ENCODE peak calls at places on chromosomes 16 and 17, in five cellular contexts. W, Z, C, P and L are unnamed samples.

GRCh38 chr16:26672206-26672605 is 394.5 kb upstream of the C16orf82 start:
- DNase-seq in W (no peak), Z (no peak), C (no peak), P (peak; percentile 76), L (peak; percentile 38)

GRCh38 chr16:67150058-67150832 is 553 bp downstream of the B3GNT9 start:
- DNase-seq in W (no peak), Z (no peak), C (peak; percentile 75), P (peak; percentile 76), L (no peak)

GRCh38 chr17:35930211-35931065 is at the start of gene RDM1:
- DNase-seq in W (peak; percentile 97), Z (peak; percentile 25), C (peak; percentile 85), P (peak; percentile 95), L (peak; percentile 82)

GRCh38 chr16:85820604-85821372 is 21.3 kb downstream of the COX4I1 start:
- DNase-seq in W (no peak), Z (no peak), C (no peak), P (no peak), L (no peak)

GRCh38 chr17:58527306-58527705 is 12.9 kb upstream of the MTMR4 start:
- DNase-seq in W (no peak), Z (no peak), C (no peak), P (no peak), L (peak; percentile 49)

GRCh38 chr16:12330541-12330940 is 354.0 kb downstream of the SNX29 start:
- DNase-seq in W (no peak), Z (no peak), C (no peak), P (no peak), L (no peak)

GRCh38 chr17:78759203-78759968 is 22.7 kb downstream of the CYTH1 start:
- DNase-seq in W (no peak), Z (peak; percentile 21), C (no peak), P (peak; percentile 86), L (no peak)

GRCh38 chr16:72172105-72173034 is at the start of gene PMFBP1:
- DNase-seq in W (no peak), Z (peak; percentile 52), C (peak; percentile 32), P (peak; percentile 51), L (peak; percentile 29)

GRCh38 chr17:75795820-75796607 is 11.4 kb downstream of the UNK start:
- DNase-seq in W (no peak), Z (no peak), C (no peak), P (no peak), L (no peak)

GRCh38 chr17:10610821-10611323 is 46.2 kb downstream of the MYH3 start:
- DNase-seq in W (no peak), Z (no peak), C (no peak), P (no peak), L (no peak)

GRCh38 chr17:55722742-55723487 is at the start of gene TMEM100:
- DNase-seq in W (peak; percentile 33), Z (no peak), C (no peak), P (no peak), L (no peak)

GRCh38 chr16:86854895-86855294 is 276.5 kb downstream of the FOXL1 start:
- DNase-seq in W (no peak), Z (no peak), C (no peak), P (no peak), L (no peak)

GRCh38 chr16:20385844-20386832 is 18.4 kb downstream of the PDILT start:
- DNase-seq in W (peak; percentile 39), Z (peak; percentile 61), C (no peak), P (peak; percentile 77), L (peak; percentile 83)

GRCh38 chr17:11682646-11683045 is 84.4 kb downstream of the DNAH9 start:
- DNase-seq in W (no peak), Z (no peak), C (no peak), P (no peak), L (no peak)

GRCh38 chr17:54836723-54837462 is 63.8 kb upstream of the TOM1L1 start:
- DNase-seq in W (no peak), Z (no peak), C (no peak), P (no peak), L (no peak)

GRCh38 chr17:77570565-77570898 is 388.0 kb upstream of the TNRC6C start:
- DNase-seq in W (no peak), Z (no peak), C (no peak), P (no peak), L (no peak)

GRCh38 chr17:77723071-77723908 is 235.2 kb upstream of the TNRC6C start:
- DNase-seq in W (no peak), Z (no peak), C (no peak), P (no peak), L (peak; percentile 66)

GRCh38 chr17:44522883-44523671 is 19.9 kb upstream of the GPATCH8 start:
- DNase-seq in W (peak; percentile 82), Z (no peak), C (peak; percentile 65), P (peak; percentile 87), L (no peak)

GRCh38 chr17:63960006-63960405 is 12.7 kb downstream of the SCN4A start:
- DNase-seq in W (no peak), Z (no peak), C (no peak), P (no peak), L (no peak)

GRCh38 chr16:4922721-4923342 is 14.1 kb downstream of the PPL start:
- DNase-seq in W (no peak), Z (no peak), C (no peak), P (no peak), L (no peak)

GRCh38 chr16:57600048-57600835 is 28.2 kb upstream of the ADGRG1 start:
- DNase-seq in W (peak; percentile 65), Z (peak; percentile 24), C (no peak), P (peak; percentile 73), L (no peak)

GRCh38 chr17:52157161-52157560 is 1.4 kb downstream of the CA10 start:
- DNase-seq in W (no peak), Z (no peak), C (no peak), P (no peak), L (no peak)

GRCh38 chr16:46929378-46930332 is 43.8 kb downstream of the DNAJA2 start:
- DNase-seq in W (peak; percentile 78), Z (peak; percentile 76), C (peak; percentile 84), P (peak; percentile 82), L (peak; percentile 83)

GRCh38 chr16:81650982-81651562 is 128.0 kb upstream of the PLCG2 start:
- DNase-seq in W (no peak), Z (no peak), C (no peak), P (no peak), L (no peak)

GRCh38 chr16:66751135-66751991 is at the start of gene DYNC1LI2:
- DNase-seq in W (peak; percentile 91), Z (peak; percentile 78), C (peak; percentile 95), P (peak; percentile 89), L (peak; percentile 69)

GRCh38 chr16:88383401-88384221 is 852 bp downstream of the ZNF469 start:
- DNase-seq in W (peak; percentile 73), Z (peak; percentile 20), C (no peak), P (peak; percentile 24), L (no peak)

GRCh38 chr17:76270770-76271668 is 5.9 kb downstream of the UBALD2 start:
- DNase-seq in W (no peak), Z (no peak), C (no peak), P (peak; percentile 65), L (no peak)

GRCh38 chr16:22428654-22429053 is 54.2 kb upstream of the CDR2 start:
- DNase-seq in W (no peak), Z (no peak), C (no peak), P (no peak), L (no peak)

GRCh38 chr17:38740806-38741205 is 7.3 kb downstream of the PCGF2 start:
- DNase-seq in W (no peak), Z (no peak), C (no peak), P (no peak), L (no peak)